ENCODE peak calls at places on chromosomes 16 and 17, in five cellular contexts. One of them, this sample, is unnamed.

GRCh38 chr17:17832040-17832363 is 4.8 kb downstream of the SREBF1 start:
- DNase-seq in astrocyte of the spinal cord: no peak
- DNase-seq in KBM-7: no peak
- DNase-seq in stomach: no peak
- DNase-seq in HT1080: no peak
- DNase-seq in this sample: no peak

GRCh38 chr16:19901164-19901563 is 16.5 kb upstream of the GPRC5B start:
- DNase-seq in KBM-7: no peak
- DNase-seq in astrocyte of the spinal cord: no peak
- DNase-seq in stomach: no peak
- DNase-seq in HT1080: no peak
- DNase-seq in this sample: no peak

GRCh38 chr16:3488801-3489200 is 6.5 kb downstream of the C16orf90 start:
- DNase-seq in KBM-7: no peak
- DNase-seq in HT1080: no peak
- DNase-seq in astrocyte of the spinal cord: no peak
- DNase-seq in stomach: no peak
- DNase-seq in this sample: no peak

GRCh38 chr17:30244853-30245385 is 9.4 kb upstream of the SLC6A4 start:
- DNase-seq in HT1080: peak; percentile 87
- DNase-seq in astrocyte of the spinal cord: peak; percentile 42
- DNase-seq in stomach: no peak
- DNase-seq in KBM-7: no peak
- DNase-seq in this sample: no peak

GRCh38 chr16:81207076-81207475 is 31.4 kb upstream of the BCO1 start:
- DNase-seq in stomach: no peak
- DNase-seq in KBM-7: no peak
- DNase-seq in HT1080: no peak
- DNase-seq in astrocyte of the spinal cord: no peak
- DNase-seq in this sample: no peak

GRCh38 chr16:15650698-15651161 is 685 bp downstream of the NDE1 start:
- DNase-seq in HT1080: no peak
- DNase-seq in stomach: no peak
- DNase-seq in astrocyte of the spinal cord: peak; percentile 26
- DNase-seq in KBM-7: peak; percentile 27
- DNase-seq in this sample: no peak

GRCh38 chr17:18182190-18182977 is 1.2 kb upstream of the ALKBH5 start:
- DNase-seq in stomach: peak; percentile 94
- DNase-seq in HT1080: no peak
- DNase-seq in astrocyte of the spinal cord: no peak
- DNase-seq in KBM-7: no peak
- DNase-seq in this sample: no peak

GRCh38 chr16:59988591-59988990 is 1254.5 kb upstream of the GOT2 start:
- DNase-seq in HT1080: no peak
- DNase-seq in astrocyte of the spinal cord: no peak
- DNase-seq in KBM-7: peak; percentile 11
- DNase-seq in stomach: no peak
- DNase-seq in this sample: no peak

GRCh38 chr16:566475-567361 is at the start of gene NHLRC4:
- DNase-seq in KBM-7: peak; percentile 81
- DNase-seq in astrocyte of the spinal cord: peak; percentile 39
- DNase-seq in HT1080: peak; percentile 48
- DNase-seq in stomach: peak; percentile 69
- DNase-seq in this sample: no peak

GRCh38 chr17:39194089-39194984 is 3.1 kb downstream of the CACNB1 start:
- DNase-seq in astrocyte of the spinal cord: peak; percentile 58
- DNase-seq in KBM-7: no peak
- DNase-seq in stomach: no peak
- DNase-seq in HT1080: no peak
- DNase-seq in this sample: peak; percentile 79

GRCh38 chr17:40884708-40885512 is at the start of gene KRT20:
- DNase-seq in HT1080: no peak
- DNase-seq in KBM-7: no peak
- DNase-seq in stomach: no peak
- DNase-seq in astrocyte of the spinal cord: no peak
- DNase-seq in this sample: no peak

GRCh38 chr16:70453117-70453890 is 1.1 kb upstream of the FCSK start:
- DNase-seq in astrocyte of the spinal cord: no peak
- DNase-seq in stomach: no peak
- DNase-seq in HT1080: no peak
- DNase-seq in KBM-7: no peak
- DNase-seq in this sample: no peak

GRCh38 chr17:1649844-1650409 is at the start of gene RILP:
- DNase-seq in KBM-7: peak; percentile 66
- DNase-seq in stomach: peak; percentile 95
- DNase-seq in HT1080: peak; percentile 36
- DNase-seq in astrocyte of the spinal cord: peak; percentile 16
- DNase-seq in this sample: peak; percentile 95

GRCh38 chr17:7988750-7989178 is 13.7 kb upstream of the GUCY2D start:
- DNase-seq in astrocyte of the spinal cord: peak; percentile 84
- DNase-seq in stomach: no peak
- DNase-seq in HT1080: peak; percentile 76
- DNase-seq in KBM-7: peak; percentile 88
- DNase-seq in this sample: no peak

GRCh38 chr17:81867952-81868673 is 3.0 kb downstream of the ARHGDIA start:
- DNase-seq in KBM-7: no peak
- DNase-seq in astrocyte of the spinal cord: no peak
- DNase-seq in HT1080: peak; percentile 26
- DNase-seq in stomach: no peak
- DNase-seq in this sample: no peak

GRCh38 chr17:59846391-59847165 is 46.2 kb downstream of the TUBD1 start:
- DNase-seq in HT1080: peak; percentile 82
- DNase-seq in stomach: peak; percentile 45
- DNase-seq in astrocyte of the spinal cord: peak; percentile 95
- DNase-seq in KBM-7: no peak
- DNase-seq in this sample: peak; percentile 71

GRCh38 chr17:73394523-73395450 is 83.0 kb upstream of the CDC42EP4 start:
- DNase-seq in stomach: no peak
- DNase-seq in HT1080: no peak
- DNase-seq in KBM-7: no peak
- DNase-seq in astrocyte of the spinal cord: no peak
- DNase-seq in this sample: no peak

This sample was measured in upper lobe of right lung.